ENCODE peak calls at places on chromosomes 7 and 10, in nine cellular contexts. One of them, this sample, is unnamed.
A peak's percentile ranks its signal among the peaks of the same experiment; 100 is the strongest.

GRCh38 chr7:37440738-37441404 is 7.8 kb downstream of the ELMO1 start:
- DNase-seq in endothelial cell of umbilical vein: peak; percentile 91
- DNase-seq in heart right ventricle: no peak
- DNase-seq in colonic mucosa: no peak
- DNase-seq in gastrocnemius medialis: no peak
- DNase-seq in mammary epithelial cell: no peak
- DNase-seq in GM23338: no peak
- DNase-seq in SK-N-SH: peak; percentile 50
- DNase-seq in Panc1: no peak
- DNase-seq in this sample: no peak

GRCh38 chr7:116354546-116355422 is 144.4 kb downstream of the TES start:
- DNase-seq in endothelial cell of umbilical vein: peak; percentile 99
- DNase-seq in GM23338: peak; percentile 34
- DNase-seq in mammary epithelial cell: peak; percentile 98
- DNase-seq in heart right ventricle: peak; percentile 67
- DNase-seq in colonic mucosa: peak; percentile 32
- DNase-seq in Panc1: peak; percentile 98
- DNase-seq in SK-N-SH: peak; percentile 11
- DNase-seq in gastrocnemius medialis: no peak
- DNase-seq in this sample: peak; percentile 60

GRCh38 chr7:151307536-151307935 is 34.1 kb upstream of the NUB1 start:
- DNase-seq in SK-N-SH: no peak
- DNase-seq in heart right ventricle: no peak
- DNase-seq in Panc1: no peak
- DNase-seq in mammary epithelial cell: no peak
- DNase-seq in colonic mucosa: no peak
- DNase-seq in gastrocnemius medialis: no peak
- DNase-seq in GM23338: no peak
- DNase-seq in endothelial cell of umbilical vein: no peak
- DNase-seq in this sample: no peak

GRCh38 chr10:19592276-19592675 is 224.0 kb upstream of the PLXDC2 start:
- DNase-seq in mammary epithelial cell: peak; percentile 93
- DNase-seq in SK-N-SH: no peak
- DNase-seq in gastrocnemius medialis: no peak
- DNase-seq in Panc1: no peak
- DNase-seq in endothelial cell of umbilical vein: no peak
- DNase-seq in heart right ventricle: no peak
- DNase-seq in GM23338: no peak
- DNase-seq in colonic mucosa: no peak
- DNase-seq in this sample: no peak

GRCh38 chr7:1663857-1664651 is 6.0 kb upstream of the ELFN1 start:
- DNase-seq in SK-N-SH: peak; percentile 47
- DNase-seq in colonic mucosa: no peak
- DNase-seq in GM23338: peak; percentile 78
- DNase-seq in heart right ventricle: no peak
- DNase-seq in endothelial cell of umbilical vein: no peak
- DNase-seq in mammary epithelial cell: no peak
- DNase-seq in gastrocnemius medialis: no peak
- DNase-seq in Panc1: no peak
- DNase-seq in this sample: peak; percentile 9

GRCh38 chr10:79585870-79586527 is 24.7 kb upstream of the SFTPA1 start:
- DNase-seq in Panc1: no peak
- DNase-seq in endothelial cell of umbilical vein: no peak
- DNase-seq in GM23338: peak; percentile 1
- DNase-seq in SK-N-SH: no peak
- DNase-seq in gastrocnemius medialis: no peak
- DNase-seq in mammary epithelial cell: no peak
- DNase-seq in heart right ventricle: no peak
- DNase-seq in colonic mucosa: no peak
- DNase-seq in this sample: no peak

GRCh38 chr10:77756319-77757232 is 119.0 kb upstream of the KCNMA1 start:
- DNase-seq in gastrocnemius medialis: no peak
- DNase-seq in mammary epithelial cell: peak; percentile 33
- DNase-seq in GM23338: peak; percentile 95
- DNase-seq in colonic mucosa: peak; percentile 44
- DNase-seq in heart right ventricle: no peak
- DNase-seq in Panc1: peak; percentile 18
- DNase-seq in endothelial cell of umbilical vein: peak; percentile 78
- DNase-seq in SK-N-SH: peak; percentile 65
- DNase-seq in this sample: no peak

GRCh38 chr10:18079665-18080295 is 60.4 kb upstream of the CACNB2 start:
- DNase-seq in gastrocnemius medialis: no peak
- DNase-seq in heart right ventricle: no peak
- DNase-seq in Panc1: no peak
- DNase-seq in mammary epithelial cell: no peak
- DNase-seq in SK-N-SH: no peak
- DNase-seq in endothelial cell of umbilical vein: no peak
- DNase-seq in colonic mucosa: no peak
- DNase-seq in GM23338: no peak
- DNase-seq in this sample: no peak

GRCh38 chr10:99917963-99918825 is 91.6 kb downstream of the DNMBP start:
- DNase-seq in GM23338: peak; percentile 95
- DNase-seq in colonic mucosa: peak; percentile 65
- DNase-seq in gastrocnemius medialis: no peak
- DNase-seq in SK-N-SH: peak; percentile 13
- DNase-seq in heart right ventricle: no peak
- DNase-seq in endothelial cell of umbilical vein: peak; percentile 90
- DNase-seq in Panc1: no peak
- DNase-seq in mammary epithelial cell: peak; percentile 58
- DNase-seq in this sample: peak; percentile 23

GRCh38 chr7:1095621-1096155 is 7.8 kb downstream of the GPER1 start:
- DNase-seq in Panc1: no peak
- DNase-seq in SK-N-SH: no peak
- DNase-seq in heart right ventricle: no peak
- DNase-seq in gastrocnemius medialis: no peak
- DNase-seq in GM23338: no peak
- DNase-seq in colonic mucosa: no peak
- DNase-seq in mammary epithelial cell: no peak
- DNase-seq in endothelial cell of umbilical vein: no peak
- DNase-seq in this sample: no peak

DNA sequence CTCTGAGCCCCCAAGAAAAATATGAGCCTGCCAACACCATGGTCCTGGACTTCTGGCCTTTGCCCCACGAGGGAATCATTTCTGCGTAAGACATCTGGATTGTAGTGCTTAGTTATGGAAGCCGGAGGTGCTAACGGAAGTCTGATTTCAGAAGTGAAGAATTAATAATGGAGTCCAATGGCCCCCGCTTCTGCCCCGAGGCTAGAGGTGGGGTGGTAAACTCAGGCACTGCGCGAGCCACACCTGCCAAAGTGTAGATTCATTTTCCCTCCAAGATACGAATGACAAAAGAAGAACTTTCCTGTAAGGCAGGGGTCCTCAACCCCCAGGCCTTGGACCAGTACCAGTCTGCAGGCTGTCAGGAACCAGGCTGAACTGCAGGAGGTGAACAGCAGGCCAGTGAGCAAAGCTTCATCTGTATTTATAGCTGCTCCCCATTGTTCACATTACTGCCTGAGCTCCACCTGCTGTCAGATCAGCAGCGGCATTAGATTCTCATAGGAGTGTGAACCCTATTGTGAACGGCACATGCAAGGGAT is 22.3 kb downstream of the CNPY1 start:
- DNase-seq in heart right ventricle: no peak
- DNase-seq in gastrocnemius medialis: no peak
- DNase-seq in GM23338: no peak
- DNase-seq in SK-N-SH: no peak
- DNase-seq in colonic mucosa: no peak
- DNase-seq in mammary epithelial cell: no peak
- DNase-seq in Panc1: no peak
- DNase-seq in endothelial cell of umbilical vein: no peak
- DNase-seq in this sample: no peak
- TF ChIP-seq CTCF in heart right ventricle: no peak
- TF ChIP-seq CTCF in gastrocnemius medialis: no peak
- TF ChIP-seq CTCF in GM23338: no peak
- TF ChIP-seq CTCF in SK-N-SH: no peak
- TF ChIP-seq CTCF in colonic mucosa: no peak
- TF ChIP-seq CTCF in mammary epithelial cell: peak; percentile 20
- TF ChIP-seq CTCF in Panc1: no peak
- TF ChIP-seq CTCF in endothelial cell of umbilical vein: no peak
- TF ChIP-seq CTCF in this sample: no peak

GRCh38 chr7:73703649-73703984 is 15.9 kb downstream of the STX1A start:
- DNase-seq in GM23338: no peak
- DNase-seq in Panc1: no peak
- DNase-seq in heart right ventricle: no peak
- DNase-seq in endothelial cell of umbilical vein: no peak
- DNase-seq in mammary epithelial cell: no peak
- DNase-seq in colonic mucosa: no peak
- DNase-seq in SK-N-SH: no peak
- DNase-seq in gastrocnemius medialis: no peak
- DNase-seq in this sample: no peak
- H3K27ac ChIP-seq in GM23338: no peak overlapping the region
- H3K27ac ChIP-seq in Panc1: peak overlapping the region; percentile 80
- H3K27ac ChIP-seq in heart right ventricle: no peak overlapping the region
- H3K27ac ChIP-seq in endothelial cell of umbilical vein: no peak overlapping the region
- H3K27ac ChIP-seq in mammary epithelial cell: no peak overlapping the region
- H3K27ac ChIP-seq in colonic mucosa: no peak overlapping the region
- H3K27ac ChIP-seq in SK-N-SH: no peak overlapping the region
- H3K27ac ChIP-seq in gastrocnemius medialis: no peak overlapping the region
- H3K27ac ChIP-seq in this sample: no peak overlapping the region

GRCh38 chr7:87445897-87446296 is 29.6 kb downstream of the ABCB4 start:
- DNase-seq in Panc1: no peak
- DNase-seq in SK-N-SH: no peak
- DNase-seq in GM23338: no peak
- DNase-seq in gastrocnemius medialis: no peak
- DNase-seq in colonic mucosa: no peak
- DNase-seq in mammary epithelial cell: no peak
- DNase-seq in heart right ventricle: no peak
- DNase-seq in endothelial cell of umbilical vein: no peak
- DNase-seq in this sample: no peak

GRCh38 chr7:87451187-87451586 is 24.3 kb downstream of the ABCB4 start:
- DNase-seq in endothelial cell of umbilical vein: no peak
- DNase-seq in GM23338: no peak
- DNase-seq in SK-N-SH: no peak
- DNase-seq in gastrocnemius medialis: no peak
- DNase-seq in colonic mucosa: no peak
- DNase-seq in Panc1: no peak
- DNase-seq in heart right ventricle: no peak
- DNase-seq in mammary epithelial cell: no peak
- DNase-seq in this sample: no peak

GRCh38 chr7:87450706-87451105 is 24.8 kb downstream of the ABCB4 start:
- DNase-seq in GM23338: no peak
- DNase-seq in Panc1: no peak
- DNase-seq in endothelial cell of umbilical vein: no peak
- DNase-seq in heart right ventricle: no peak
- DNase-seq in mammary epithelial cell: no peak
- DNase-seq in colonic mucosa: no peak
- DNase-seq in gastrocnemius medialis: no peak
- DNase-seq in SK-N-SH: no peak
- DNase-seq in this sample: no peak

GRCh38 chr7:87447251-87447650 is 28.2 kb downstream of the ABCB4 start:
- DNase-seq in gastrocnemius medialis: no peak
- DNase-seq in endothelial cell of umbilical vein: no peak
- DNase-seq in GM23338: no peak
- DNase-seq in Panc1: no peak
- DNase-seq in colonic mucosa: no peak
- DNase-seq in mammary epithelial cell: no peak
- DNase-seq in SK-N-SH: no peak
- DNase-seq in heart right ventricle: no peak
- DNase-seq in this sample: no peak

GRCh38 chr7:87448427-87448826 is 27.1 kb downstream of the ABCB4 start:
- DNase-seq in SK-N-SH: peak; percentile 30
- DNase-seq in colonic mucosa: no peak
- DNase-seq in endothelial cell of umbilical vein: no peak
- DNase-seq in gastrocnemius medialis: no peak
- DNase-seq in heart right ventricle: no peak
- DNase-seq in GM23338: no peak
- DNase-seq in Panc1: no peak
- DNase-seq in mammary epithelial cell: no peak
- DNase-seq in this sample: no peak
- TF ChIP-seq CTCF in SK-N-SH: no peak
- TF ChIP-seq CTCF in colonic mucosa: no peak
- TF ChIP-seq CTCF in endothelial cell of umbilical vein: no peak
- TF ChIP-seq CTCF in gastrocnemius medialis: no peak
- TF ChIP-seq CTCF in heart right ventricle: no peak
- TF ChIP-seq CTCF in GM23338: no peak
- TF ChIP-seq CTCF in Panc1: no peak
- TF ChIP-seq CTCF in mammary epithelial cell: no peak
- TF ChIP-seq CTCF in this sample: no peak

GRCh38 chr7:156669035-156669828 is 28.7 kb downstream of the RNF32 start:
- DNase-seq in mammary epithelial cell: no peak
- DNase-seq in GM23338: no peak
- DNase-seq in endothelial cell of umbilical vein: no peak
- DNase-seq in heart right ventricle: no peak
- DNase-seq in Panc1: no peak
- DNase-seq in SK-N-SH: no peak
- DNase-seq in colonic mucosa: no peak
- DNase-seq in gastrocnemius medialis: no peak
- DNase-seq in this sample: no peak

GRCh38 chr7:156668130-156668741 is 27.7 kb downstream of the RNF32 start:
- DNase-seq in mammary epithelial cell: peak; percentile 12
- DNase-seq in Panc1: no peak
- DNase-seq in colonic mucosa: peak; percentile 28
- DNase-seq in heart right ventricle: no peak
- DNase-seq in SK-N-SH: no peak
- DNase-seq in gastrocnemius medialis: no peak
- DNase-seq in endothelial cell of umbilical vein: no peak
- DNase-seq in GM23338: no peak
- DNase-seq in this sample: no peak

GRCh38 chr7:156665101-156665500 is 24.5 kb downstream of the RNF32 start:
- DNase-seq in mammary epithelial cell: no peak
- DNase-seq in GM23338: peak; percentile 82
- DNase-seq in SK-N-SH: no peak
- DNase-seq in gastrocnemius medialis: no peak
- DNase-seq in heart right ventricle: no peak
- DNase-seq in Panc1: no peak
- DNase-seq in endothelial cell of umbilical vein: no peak
- DNase-seq in colonic mucosa: no peak
- DNase-seq in this sample: no peak

GRCh38 chr7:156667110-156667436 is 26.5 kb downstream of the RNF32 start:
- DNase-seq in gastrocnemius medialis: no peak
- DNase-seq in Panc1: no peak
- DNase-seq in mammary epithelial cell: no peak
- DNase-seq in heart right ventricle: no peak
- DNase-seq in endothelial cell of umbilical vein: no peak
- DNase-seq in SK-N-SH: no peak
- DNase-seq in colonic mucosa: no peak
- DNase-seq in GM23338: no peak
- DNase-seq in this sample: no peak

DNA sequence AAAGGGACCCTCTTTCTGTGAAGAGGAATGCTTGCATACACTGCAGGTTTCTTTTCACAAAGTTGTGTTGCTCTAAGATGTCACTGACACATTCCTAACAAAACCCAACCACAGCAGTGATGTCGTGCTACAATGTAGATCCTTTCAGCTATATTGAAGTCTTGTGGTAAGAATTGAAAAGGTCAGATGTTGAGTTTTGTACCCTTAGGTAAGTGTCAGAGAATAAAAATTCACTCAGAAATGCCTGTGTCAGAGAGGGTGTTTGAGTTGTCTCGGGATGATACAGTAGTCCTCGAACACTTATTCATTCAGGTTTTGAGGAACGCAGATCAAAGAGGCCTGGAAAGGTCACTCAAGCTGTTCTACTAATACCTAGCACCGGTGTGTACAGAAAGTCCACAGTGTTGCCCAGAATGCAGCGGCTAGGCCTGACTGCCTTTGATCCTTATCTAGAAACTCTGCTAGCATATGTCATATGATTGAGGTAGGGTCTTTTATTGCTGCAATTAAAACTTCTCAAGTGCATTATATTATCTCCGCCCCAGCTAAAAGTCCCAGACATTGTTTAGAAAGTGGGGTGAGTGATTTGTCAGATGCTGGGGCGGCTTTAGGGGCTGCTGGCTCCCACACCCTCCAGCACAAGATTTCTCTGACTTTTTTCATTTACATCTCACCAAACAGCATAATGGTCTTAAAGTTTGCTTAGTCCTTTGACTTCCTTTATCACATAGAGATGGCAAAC is 26.0 kb downstream of the RNF32 start:
- DNase-seq in heart right ventricle: no peak
- DNase-seq in GM23338: peak; percentile 42
- DNase-seq in Panc1: no peak
- DNase-seq in colonic mucosa: peak; percentile 40
- DNase-seq in gastrocnemius medialis: no peak
- DNase-seq in SK-N-SH: no peak
- DNase-seq in endothelial cell of umbilical vein: no peak
- DNase-seq in mammary epithelial cell: no peak
- DNase-seq in this sample: no peak
- H3K27ac ChIP-seq in heart right ventricle: no peak overlapping the region
- H3K27ac ChIP-seq in GM23338: peak overlapping the region; percentile 64
- H3K27ac ChIP-seq in Panc1: no peak overlapping the region
- H3K27ac ChIP-seq in colonic mucosa: no peak overlapping the region
- H3K27ac ChIP-seq in gastrocnemius medialis: no peak overlapping the region
- H3K27ac ChIP-seq in SK-N-SH: no peak overlapping the region
- H3K27ac ChIP-seq in endothelial cell of umbilical vein: no peak overlapping the region
- H3K27ac ChIP-seq in mammary epithelial cell: no peak overlapping the region
- H3K27ac ChIP-seq in this sample: no peak overlapping the region

This sample was measured in psoas muscle.